ENCODE peak calls at places on chromosomes 1 and 21, in seven cellular contexts. I is AG10803, U is tibial nerve, X is astrocyte of the cerebellum, Q is tibial artery, B is NB4, M is endodermal cell. K is an unnamed sample.

GRCh38 chr1:49298304-49298703 is 521.6 kb upstream of the BEND5 start:
- DNase-seq in I (peak), U (no peak), X (peak), Q (no peak), B (no peak), M (no peak), K (no peak)

GRCh38 chr1:218664385-218665170 is 319.4 kb downstream of the TGFB2 start:
- DNase-seq in I (no peak), U (no peak), X (no peak), Q (no peak), B (no peak), M (no peak), K (no peak)

GRCh38 chr1:2252423-2252822 is 24.3 kb downstream of the SKI start:
- DNase-seq in I (no peak), U (no peak), X (no peak), Q (no peak), B (no peak), M (no peak), K (no peak)

GRCh38 chr1:150579110-150579954 is at the start of gene MCL1:
- DNase-seq in I (peak), U (peak), X (peak), Q (peak), B (peak), M (peak), K (peak)

GRCh38 chr1:203463469-203464062 is 12.0 kb upstream of the PRELP start:
- DNase-seq in I (peak), U (no peak), X (peak), Q (peak), B (no peak), M (peak), K (no peak)

GRCh38 chr1:89603651-89604413 is 29.1 kb upstream of the LRRC8C start:
- DNase-seq in I (peak), U (no peak), X (no peak), Q (no peak), B (no peak), M (no peak), K (no peak)

GRCh38 chr1:19557609-19558051 is 72.3 kb upstream of the CAPZB start:
- DNase-seq in I (no peak), U (no peak), X (no peak), Q (no peak), B (peak), M (no peak), K (no peak)

GRCh38 chr1:89200668-89201488 is 2.1 kb upstream of the GBP4 start:
- DNase-seq in I (peak), U (no peak), X (no peak), Q (no peak), B (no peak), M (no peak), K (no peak)

GRCh38 chr1:230028602-230029223 is 38.3 kb upstream of the GALNT2 start:
- DNase-seq in I (no peak), U (no peak), X (no peak), Q (no peak), B (no peak), M (no peak), K (no peak)

GRCh38 chr1:189438808-189439207 is 1038.9 kb downstream of the BRINP3 start:
- DNase-seq in I (no peak), U (no peak), X (no peak), Q (no peak), B (no peak), M (no peak), K (no peak)

GRCh38 chr1:228398741-228399461 is 7.7 kb downstream of the TRIM11 start:
- DNase-seq in I (no peak), U (no peak), X (no peak), Q (peak), B (no peak), M (peak), K (no peak)

GRCh38 chr1:27299385-27300252 is 22.3 kb upstream of the TMEM222 start:
- DNase-seq in I (peak), U (peak), X (peak), Q (peak), B (no peak), M (peak), K (peak)

GRCh38 chr1:227952374-227953021 is 4.8 kb upstream of the WNT9A start:
- DNase-seq in I (no peak), U (no peak), X (no peak), Q (peak), B (no peak), M (peak), K (no peak)

GRCh38 chr1:172914517-172915144 is 136.1 kb downstream of the TNFSF18 start:
- DNase-seq in I (peak), U (no peak), X (no peak), Q (no peak), B (no peak), M (no peak), K (peak)

GRCh38 chr1:51313268-51313852 is 17.0 kb downstream of the TTC39A start:
- DNase-seq in I (no peak), U (no peak), X (no peak), Q (no peak), B (no peak), M (peak), K (no peak)

GRCh38 chr1:65254320-65255087 is 54.8 kb upstream of the DNAJC6 start:
- DNase-seq in I (peak), U (peak), X (no peak), Q (peak), B (peak), M (peak), K (no peak)

GRCh38 chr1:28518745-28519341 is 13.0 kb downstream of the RCC1 start:
- DNase-seq in I (no peak), U (no peak), X (no peak), Q (no peak), B (peak), M (no peak), K (no peak)

GRCh38 chr1:21496063-21496462 is 13.2 kb upstream of the ALPL start:
- DNase-seq in I (no peak), U (no peak), X (no peak), Q (no peak), B (no peak), M (peak), K (no peak)

GRCh38 chr1:222786107-222786506 is 28.7 kb upstream of the DISP1 start:
- DNase-seq in I (no peak), U (no peak), X (no peak), Q (no peak), B (no peak), M (no peak), K (no peak)

GRCh38 chr1:111275079-111275478 is 15.6 kb upstream of the CHIA start:
- DNase-seq in I (peak), U (peak), X (peak), Q (peak), B (peak), M (no peak), K (peak)

GRCh38 chr1:148166558-148167492 is 14.7 kb upstream of the NBPF11 start:
- DNase-seq in I (no peak), U (no peak), X (no peak), Q (no peak), B (no peak), M (peak), K (no peak)

GRCh38 chr1:87017994-87018672 is 103.7 kb downstream of the HS2ST1 start:
- DNase-seq in I (peak), U (no peak), X (no peak), Q (no peak), B (no peak), M (no peak), K (peak)

GRCh38 chr1:118913818-118914217 is 74.3 kb downstream of the TBX15 start:
- DNase-seq in I (no peak), U (no peak), X (no peak), Q (no peak), B (no peak), M (no peak), K (no peak)

GRCh38 chr1:230262867-230263572 is 163.1 kb downstream of the PGBD5 start:
- DNase-seq in I (no peak), U (no peak), X (no peak), Q (peak), B (no peak), M (peak), K (no peak)

GRCh38 chr21:41506526-41507520 is 1.1 kb downstream of the TMPRSS2 start:
- DNase-seq in I (no peak), U (no peak), X (no peak), Q (no peak), B (no peak), M (peak), K (no peak)

GRCh38 chr1:46643368-46643775 is 24.8 kb downstream of the ATPAF1 start:
- DNase-seq in I (peak), U (no peak), X (peak), Q (no peak), B (no peak), M (no peak), K (peak)

GRCh38 chr1:17611991-17612390 is 72.5 kb downstream of the ARHGEF10L start:
- DNase-seq in I (peak), U (no peak), X (no peak), Q (no peak), B (no peak), M (no peak), K (no peak)

GRCh38 chr1:25004355-25004754 is 74.3 kb upstream of the RUNX3 start:
- DNase-seq in I (no peak), U (no peak), X (no peak), Q (no peak), B (peak), M (no peak), K (no peak)

GRCh38 chr1:41537788-41538351 is 53.4 kb upstream of the EDN2 start:
- DNase-seq in I (peak), U (no peak), X (peak), Q (peak), B (no peak), M (no peak), K (peak)

GRCh38 chr1:6259491-6260362 is 1.2 kb downstream of the GPR153 start:
- DNase-seq in I (peak), U (peak), X (no peak), Q (peak), B (peak), M (peak), K (no peak)

GRCh38 chr1:231193710-231194340 is 32.0 kb downstream of the TRIM67 start:
- DNase-seq in I (no peak), U (no peak), X (no peak), Q (no peak), B (no peak), M (no peak), K (no peak)

GRCh38 chr1:46448109-46448911 is 41.3 kb upstream of the DMBX1 start:
- DNase-seq in I (no peak), U (no peak), X (no peak), Q (no peak), B (no peak), M (peak), K (no peak)

GRCh38 chr1:209434066-209434465 is 149.4 kb upstream of the CAMK1G start:
- DNase-seq in I (peak), U (no peak), X (no peak), Q (no peak), B (no peak), M (no peak), K (no peak)

GRCh38 chr1:207922554-207922953 is 11.6 kb upstream of the CD34 start:
- DNase-seq in I (no peak), U (no peak), X (no peak), Q (no peak), B (no peak), M (no peak), K (no peak)

GRCh38 chr1:233865902-233866301 is 38.6 kb upstream of the SLC35F3 start:
- DNase-seq in I (no peak), U (no peak), X (no peak), Q (no peak), B (no peak), M (no peak), K (no peak)

GRCh38 chr1:107139833-107140702 is 771 bp upstream of the NTNG1 start:
- DNase-seq in I (peak), U (no peak), X (peak), Q (peak), B (peak), M (peak), K (no peak)

GRCh38 chr1:66503841-66504470 is 30.0 kb upstream of the SGIP1 start:
- DNase-seq in I (peak), U (no peak), X (peak), Q (no peak), B (peak), M (peak), K (no peak)

GRCh38 chr1:26132825-26133167 is 21.2 kb downstream of the PDIK1L start:
- DNase-seq in I (no peak), U (no peak), X (no peak), Q (no peak), B (no peak), M (no peak), K (no peak)

DNA sequence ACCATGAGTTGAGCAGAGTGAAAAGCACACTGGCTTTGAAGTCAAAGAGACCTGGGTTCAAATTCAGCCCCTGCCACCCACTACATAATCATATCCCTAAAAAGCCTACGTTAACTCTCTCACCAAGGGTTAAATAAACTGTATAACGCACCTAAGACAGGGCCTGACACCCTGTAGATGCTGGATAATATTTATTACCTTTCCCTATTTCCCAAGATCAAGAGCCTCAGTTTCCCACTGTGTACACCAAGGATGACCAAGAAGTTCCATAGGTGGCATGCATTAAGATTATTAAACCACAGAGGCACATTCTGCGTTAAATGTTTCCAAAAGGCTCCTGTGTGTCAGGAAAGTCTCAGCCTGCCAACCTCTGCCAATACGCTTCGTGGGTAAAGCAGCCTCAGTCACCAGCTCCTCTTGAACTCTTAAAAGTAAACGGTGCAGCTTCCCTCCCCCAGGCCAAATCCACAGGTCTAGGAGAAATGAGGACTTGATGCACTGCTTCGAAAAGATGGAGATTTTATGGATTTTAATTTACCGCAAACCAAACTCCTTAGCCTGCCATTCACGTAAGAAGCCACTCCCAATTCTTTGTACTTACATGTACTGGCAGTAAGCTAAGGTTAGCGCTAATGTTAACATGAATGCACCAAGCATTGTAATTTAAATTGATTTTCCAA is 2.7 kb downstream of the USP24 start:
- DNase-seq in I (no peak), U (no peak), X (no peak), Q (no peak), B (peak), M (no peak), K (no peak)
- H3K4me3 ChIP-seq in I (no peak), U (peak), X (no peak), Q (peak), B (peak), M (peak), K (no peak)

GRCh38 chr21:39803393-39803792 is 58.4 kb downstream of the IGSF5 start:
- DNase-seq in I (no peak), U (no peak), X (no peak), Q (no peak), B (no peak), M (no peak), K (no peak)
- TF ChIP-seq CTCF in I (no peak), U (no peak), X (no peak), Q (no peak), B (no peak), M (no peak), K (no peak)

GRCh38 chr1:171219751-171220385 is 28.4 kb upstream of the FMO1 start:
- DNase-seq in I (peak), U (no peak), X (peak), Q (no peak), B (no peak), M (peak), K (peak)

GRCh38 chr1:171218661-171219060 is 29.6 kb upstream of the FMO1 start:
- DNase-seq in I (no peak), U (no peak), X (no peak), Q (no peak), B (no peak), M (no peak), K (no peak)

GRCh38 chr1:171222961-171223360 is 25.3 kb upstream of the FMO1 start:
- DNase-seq in I (no peak), U (no peak), X (peak), Q (peak), B (no peak), M (peak), K (no peak)

GRCh38 chr1:171220551-171221175 is 27.6 kb upstream of the FMO1 start:
- DNase-seq in I (no peak), U (no peak), X (peak), Q (no peak), B (no peak), M (peak), K (no peak)

DNA sequence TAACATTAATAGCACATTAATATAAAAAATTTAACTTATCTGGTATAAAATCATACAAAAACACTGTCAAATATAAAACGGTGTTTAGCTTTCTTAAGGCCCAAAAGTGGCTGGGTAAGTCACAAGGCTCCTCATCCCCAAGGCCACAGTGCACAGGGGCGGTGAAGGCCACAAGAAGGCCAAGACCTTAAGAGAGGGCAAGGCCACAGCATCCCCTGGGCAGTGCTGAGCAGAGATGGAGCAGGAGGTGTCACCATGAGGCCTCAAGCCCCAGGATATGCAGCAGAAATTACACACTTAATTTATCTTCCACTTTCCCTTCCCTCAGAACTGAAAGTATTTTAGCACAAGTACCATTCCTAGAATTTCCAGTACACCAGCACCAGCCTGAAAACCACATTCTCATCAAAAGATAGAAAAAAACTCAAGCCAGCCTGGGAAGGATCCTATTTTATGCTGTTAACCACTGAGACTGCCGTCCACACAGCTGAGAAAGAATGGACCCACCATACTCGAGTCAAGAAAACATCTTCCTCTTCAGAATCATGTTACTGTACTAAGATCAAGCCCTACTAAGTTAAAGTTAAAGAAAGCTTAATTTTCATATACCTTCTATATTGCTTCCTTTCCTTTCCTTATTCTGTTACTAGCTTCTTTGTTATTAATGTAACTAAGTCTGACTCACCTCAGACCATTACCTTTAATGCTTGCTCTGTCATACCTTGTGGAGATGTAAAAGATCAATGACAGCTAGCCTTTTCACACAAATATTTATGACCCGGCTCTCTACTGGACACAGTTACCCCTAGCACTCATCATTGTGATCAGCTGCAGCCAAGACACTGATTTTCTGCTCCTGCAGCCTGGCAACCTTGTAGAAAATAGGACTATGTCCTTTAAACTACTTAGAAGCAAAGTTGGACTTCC is 26.4 kb upstream of the FMO1 start:
- DNase-seq in I (peak), U (no peak), X (peak), Q (no peak), B (no peak), M (no peak), K (no peak)
- H3K4me3 ChIP-seq in I (no peak), U (no peak), X (no peak), Q (no peak), B (no peak), M (no peak), K (no peak)

GRCh38 chr1:179586107-179586823 is 5.4 kb upstream of the TDRD5 start:
- DNase-seq in I (peak), U (no peak), X (no peak), Q (peak), B (no peak), M (peak), K (no peak)
- TF ChIP-seq CTCF in I (no peak), U (peak), X (peak), Q (peak), B (no peak), M (peak), K (peak)

GRCh38 chr1:156852414-156852874 is 6.5 kb downstream of the INSRR start:
- DNase-seq in I (peak), U (peak), X (no peak), Q (no peak), B (no peak), M (no peak), K (no peak)
- H3K4me3 ChIP-seq in I (no peak), U (no peak), X (no peak), Q (no peak), B (no peak), M (no peak), K (no peak)

DNA sequence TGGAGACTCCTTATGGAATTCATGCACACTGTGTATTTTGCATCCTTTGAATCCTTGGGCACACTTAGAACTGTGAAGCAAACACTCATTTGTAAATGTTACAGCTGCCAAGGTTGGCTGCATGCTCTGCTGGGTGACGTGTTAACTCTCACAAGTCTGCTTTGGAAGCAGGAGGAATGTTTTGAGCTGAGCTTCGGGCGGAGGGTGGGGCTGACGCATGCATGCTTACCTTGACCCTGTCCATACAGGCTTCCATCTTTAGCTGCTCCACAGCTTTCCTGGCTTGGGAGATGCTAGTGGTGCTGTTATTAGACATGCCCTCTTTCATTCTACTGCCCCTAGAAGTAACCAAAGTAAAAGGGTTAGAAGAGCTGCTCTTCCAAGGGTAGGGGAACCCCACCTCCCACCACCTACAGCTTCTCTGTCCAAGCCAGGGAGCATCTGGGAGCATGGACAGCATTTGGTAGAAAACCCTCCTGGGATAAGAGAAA is 66.0 kb downstream of the GNG4 start:
- DNase-seq in I (no peak), U (no peak), X (no peak), Q (no peak), B (no peak), M (no peak), K (no peak)
- TF ChIP-seq CTCF in I (peak), U (no peak), X (no peak), Q (no peak), B (no peak), M (peak), K (no peak)

K was measured in BJ.